ENCODE peak calls at places on chromosomes 16 and 17, in six cellular contexts. E is colonic mucosa; C is hepatocyte; L is effector memory CD4-positive, alpha-beta T cell; M is dorsolateral prefrontal cortex; B is spleen. W is an unnamed sample.

GRCh38 chr17:42200702-42201101 is 6.4 kb upstream of the GHDC start:
- DNase-seq in C (peak; percentile 60), M (peak; percentile 47), B (no peak), L (no peak), E (peak; percentile 47), W (no peak)

GRCh38 chr16:4212934-4213296 is 29.0 kb downstream of the SRL start:
- DNase-seq in C (peak; percentile 40), M (no peak), B (no peak), L (no peak), E (no peak), W (no peak)

GRCh38 chr17:56676807-56677206 is 83.3 kb downstream of the NOG start:
- DNase-seq in E (no peak), B (no peak), C (no peak), L (no peak), M (no peak), W (no peak)

GRCh38 chr17:9364837-9365430 is 210.7 kb downstream of the STX8 start:
- DNase-seq in L (no peak), C (no peak), M (no peak), B (no peak), E (no peak), W (no peak)

GRCh38 chr17:72122336-72122667 is 1.5 kb downstream of the SOX9 start:
- DNase-seq in B (no peak), L (no peak), C (no peak), E (no peak), M (no peak), W (no peak)

GRCh38 chr16:21959050-21959449 is 5.9 kb downstream of the UQCRC2 start:
- DNase-seq in L (no peak), M (no peak), C (no peak), B (no peak), E (no peak), W (no peak)

GRCh38 chr16:80023865-80024264 is 423.3 kb upstream of the MAF start:
- DNase-seq in B (no peak), M (no peak), E (no peak), L (no peak), C (peak; percentile 28), W (no peak)

GRCh38 chr17:42341568-42341967 is 46.7 kb downstream of the STAT3 start:
- DNase-seq in L (no peak), C (no peak), M (no peak), E (no peak), B (no peak), W (no peak)

GRCh38 chr17:34547453-34548063 is 31.8 kb upstream of the TMEM132E start:
- DNase-seq in L (no peak), B (no peak), M (no peak), E (no peak), C (no peak), W (no peak)

GRCh38 chr17:44004077-44004760 is at the start of gene NAGS:
- DNase-seq in M (no peak), C (peak; percentile 62), B (peak; percentile 78), E (peak; percentile 29), L (no peak), W (peak; percentile 85)

GRCh38 chr17:40091691-40092397 is 8.5 kb downstream of the NR1D1 start:
- DNase-seq in E (no peak), L (no peak), C (peak; percentile 40), B (no peak), M (no peak), W (no peak)

GRCh38 chr16:82630688-82631087 is 3.9 kb downstream of the CDH13 start:
- DNase-seq in M (no peak), B (no peak), C (no peak), L (no peak), E (no peak), W (no peak)

GRCh38 chr17:62724398-62725146 is 83.5 kb downstream of the MARCHF10 start:
- DNase-seq in L (peak; percentile 52), M (no peak), B (peak; percentile 89), C (no peak), E (no peak), W (no peak)

GRCh38 chr17:17033466-17033865 is 8.8 kb upstream of the MPRIP start:
- DNase-seq in L (no peak), M (no peak), E (no peak), B (no peak), C (no peak), W (no peak)
- H3K27ac ChIP-seq in L (no peak overlapping the region), M (no peak overlapping the region), E (no peak overlapping the region), B (no peak overlapping the region), C (peak overlapping the region; percentile 1), W (no peak overlapping the region)

DNA sequence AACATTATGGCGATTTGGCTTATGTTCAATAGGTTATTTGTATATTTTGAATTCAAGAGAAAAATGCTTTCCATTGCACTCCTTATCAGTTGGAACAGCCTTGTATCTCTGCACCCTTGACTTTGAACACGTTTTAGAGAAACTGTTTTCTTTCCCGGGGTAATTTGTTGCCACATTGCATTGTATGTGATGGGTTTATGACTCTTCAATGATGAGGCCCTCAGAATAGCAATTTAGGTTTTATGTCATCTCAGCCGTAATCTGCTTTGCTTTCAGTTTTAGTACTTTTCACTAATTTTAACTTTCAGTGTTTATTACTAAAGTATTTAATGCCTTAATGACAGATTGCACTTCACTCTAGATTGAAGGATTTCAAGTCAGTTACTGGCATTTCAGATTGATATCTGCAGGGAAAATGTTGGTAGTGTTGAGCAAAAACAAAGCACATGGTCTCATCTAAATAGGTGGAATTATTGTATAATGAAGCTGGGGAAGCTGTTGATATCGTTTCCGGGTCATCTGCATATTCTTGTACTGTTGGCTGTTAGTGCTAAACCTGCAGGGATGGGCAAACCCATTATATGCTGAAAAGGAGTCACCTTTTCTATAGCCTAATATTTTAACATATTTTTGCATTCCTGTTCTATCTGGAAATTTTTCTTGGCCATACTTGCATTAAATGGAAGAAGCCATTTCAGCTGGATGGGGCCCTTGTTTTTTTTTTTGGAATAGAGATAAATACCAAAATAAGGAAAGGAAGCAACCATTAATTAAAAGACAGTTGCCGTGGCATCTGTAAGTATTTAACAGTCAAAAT is 2.0 kb downstream of the LUC7L3 start:
- DNase-seq in L (no peak), B (no peak), C (no peak), E (no peak), M (no peak), W (no peak)
- H3K27ac ChIP-seq in L (peak overlapping the region; percentile 95), B (peak overlapping the region; percentile 95), C (peak overlapping the region; percentile 99), E (peak overlapping the region; percentile 99), M (no peak overlapping the region), W (no peak overlapping the region)

GRCh38 chr16:88976359-88977027 is 514 bp downstream of the CBFA2T3 start:
- DNase-seq in M (no peak), C (no peak), E (no peak), B (peak; percentile 88), L (no peak), W (no peak)

GRCh38 chr16:88975511-88976061 is 1.4 kb downstream of the CBFA2T3 start:
- DNase-seq in M (no peak), L (no peak), E (no peak), B (peak; percentile 85), C (no peak), W (no peak)

GRCh38 chr16:88977845-88978607 is 1.0 kb upstream of the CBFA2T3 start:
- DNase-seq in M (no peak), L (no peak), B (no peak), C (no peak), E (no peak), W (no peak)

GRCh38 chr16:88978608-88979346 is 1.8 kb upstream of the CBFA2T3 start:
- DNase-seq in L (no peak), M (no peak), E (no peak), B (peak; percentile 90), C (no peak), W (no peak)

DNA sequence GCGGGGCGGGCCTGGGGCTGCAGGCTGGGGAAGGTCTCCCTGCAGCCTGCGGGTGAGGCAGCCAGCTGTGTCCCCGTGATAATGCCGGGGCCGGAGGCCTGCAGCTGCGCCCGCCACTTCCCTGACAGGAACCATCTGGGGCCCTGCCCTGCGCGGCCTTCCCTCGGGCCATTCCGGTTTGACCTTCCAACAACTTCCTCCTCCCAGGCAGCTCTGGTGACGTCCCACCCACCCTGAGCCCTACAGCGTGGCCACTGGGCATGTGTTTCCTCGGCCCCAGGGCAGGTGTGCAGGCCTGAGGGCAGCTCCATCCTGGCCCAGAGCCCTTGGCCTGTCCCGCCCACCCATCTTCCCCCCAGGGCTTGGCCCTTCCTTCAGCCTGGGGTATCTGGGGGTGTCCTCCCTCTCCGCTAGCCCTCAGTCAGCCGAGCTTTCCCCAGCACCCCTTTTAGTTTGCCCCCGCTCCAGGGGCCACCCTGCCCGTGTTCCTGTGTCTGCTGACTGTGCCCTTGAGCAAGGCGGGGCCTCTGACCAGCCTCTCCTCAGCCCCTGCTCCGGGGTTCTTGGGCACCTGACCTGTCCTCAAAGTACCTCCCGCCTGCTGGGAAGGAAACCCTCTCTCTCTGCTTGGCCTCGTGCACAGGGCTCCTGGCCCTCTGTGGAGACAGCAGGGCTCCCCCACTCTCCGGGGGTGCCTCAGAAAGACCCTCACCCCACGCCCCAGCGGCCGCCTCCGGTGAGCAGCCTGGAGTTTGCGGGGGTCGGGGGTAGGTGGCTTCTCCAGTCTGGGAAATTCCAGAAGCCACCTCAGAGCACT is at the start of gene CBFA2T3:
- DNase-seq in C (no peak), L (no peak), M (no peak), B (peak; percentile 96), E (peak; percentile 70), W (peak; percentile 86)
- H3K27ac ChIP-seq in C (no peak within 1 kb of the TSS), L (no peak within 1 kb of the TSS), M (no peak within 1 kb of the TSS), B (peak within 1 kb of the TSS; percentile 86), E (no peak within 1 kb of the TSS), W (peak within 1 kb of the TSS; percentile 36)

GRCh38 chr17:6061290-6061689 is 8.9 kb upstream of the WSCD1 start:
- DNase-seq in B (peak; percentile 11), E (no peak), C (peak; percentile 70), M (no peak), L (no peak), W (no peak)
- H3K27ac ChIP-seq in B (no peak overlapping the region), E (no peak overlapping the region), C (no peak overlapping the region), M (no peak overlapping the region), L (no peak overlapping the region), W (no peak overlapping the region)

DNA sequence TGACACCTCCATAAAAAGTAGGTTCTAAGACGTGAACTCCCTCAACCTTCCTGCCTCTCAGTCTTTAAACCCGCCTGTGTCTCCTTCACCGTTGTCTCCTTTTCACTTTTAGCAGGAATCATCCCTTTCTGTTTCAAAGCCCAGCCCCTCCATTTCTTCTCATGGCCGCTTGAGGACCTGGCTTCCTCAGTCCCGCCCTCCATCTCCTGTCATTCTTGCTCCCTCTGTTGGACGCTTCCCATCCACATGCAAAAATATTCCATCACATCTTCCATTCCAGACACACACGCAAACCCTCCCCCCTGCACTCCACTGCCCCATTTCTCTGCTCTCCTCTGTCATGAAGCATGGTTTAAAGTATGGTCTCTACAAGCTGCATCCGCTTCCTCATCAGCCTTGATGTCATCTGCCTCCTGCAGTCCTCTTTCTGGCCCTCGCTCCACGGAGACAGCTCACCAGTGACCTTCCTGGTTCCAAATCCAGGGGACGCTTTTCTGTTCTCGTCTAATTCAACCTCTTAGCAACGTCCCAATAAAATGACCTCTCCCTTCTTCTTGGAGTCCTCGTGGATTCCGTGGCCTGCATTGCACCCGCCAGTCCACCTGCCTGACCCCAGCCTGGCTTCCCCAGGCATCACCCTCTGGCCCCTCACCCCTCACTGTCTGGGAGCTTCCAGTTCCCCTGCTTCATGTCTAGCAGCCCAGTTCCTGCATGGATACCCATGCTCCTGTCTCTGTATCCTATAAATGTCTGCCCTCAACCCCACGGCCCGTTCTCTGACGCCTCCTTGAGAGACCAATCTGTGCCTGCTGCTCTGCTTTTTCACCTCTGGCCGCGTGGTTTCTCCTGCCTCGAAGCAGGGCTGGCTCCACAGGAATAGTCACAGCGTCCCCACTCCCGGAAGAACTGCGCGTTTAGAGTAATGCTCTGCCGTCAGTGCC is 26.2 kb downstream of the ANKRD40 start:
- DNase-seq in L (no peak), C (peak; percentile 82), M (no peak), E (peak; percentile 66), B (peak; percentile 54), W (peak; percentile 47)
- H3K27ac ChIP-seq in L (no peak overlapping the region), C (no peak overlapping the region), M (no peak overlapping the region), E (peak overlapping the region; percentile 33), B (peak overlapping the region; percentile 54), W (no peak overlapping the region)

W was measured in upper lobe of right lung.